ENCODE peak calls at places on chromosomes 1 and 21, in eight cellular contexts. R is AG04450, Z is NCI-H1694 treated with DMSO at 0.1 percent for 48 hours, Q is non-pigmented ciliary epithelial cell, L is T1000, K is iris pigment epithelial cell, F is AG08396, G is left lobe of liver. U is an unnamed sample.

GRCh38 chr21:42127164-42128125 is 56.3 kb downstream of the UMODL1 start:
- DNase-seq in R (no peak), Z (no peak), Q (no peak), L (no peak), K (no peak), F (no peak), G (no peak), U (no peak)

GRCh38 chr1:161071886-161072371 is 2.2 kb upstream of the ARHGAP30 start:
- DNase-seq in R (no peak), Z (no peak), Q (no peak), L (no peak), K (peak), F (peak), G (no peak), U (no peak)

GRCh38 chr21:45888361-45889009 is 93.1 kb upstream of the COL6A1 start:
- DNase-seq in R (no peak), Z (no peak), Q (no peak), L (no peak), K (no peak), F (no peak), G (no peak), U (no peak)

GRCh38 chr1:2983706-2984398 is 37.4 kb upstream of the ACTRT2 start:
- DNase-seq in R (no peak), Z (no peak), Q (no peak), L (no peak), K (no peak), F (no peak), G (no peak), U (no peak)

GRCh38 chr1:89425056-89425455 is 61.2 kb downstream of the GBP6 start:
- DNase-seq in R (no peak), Z (no peak), Q (no peak), L (no peak), K (no peak), F (no peak), G (no peak), U (no peak)

GRCh38 chr1:37752583-37753471 is 12.1 kb downstream of the EPHA10 start:
- DNase-seq in R (no peak), Z (peak), Q (no peak), L (no peak), K (peak), F (peak), G (no peak), U (no peak)

GRCh38 chr21:33020558-33021100 is 5.1 kb upstream of the OLIG2 start:
- DNase-seq in R (no peak), Z (no peak), Q (no peak), L (no peak), K (no peak), F (peak), G (peak), U (no peak)

GRCh38 chr1:219772265-219773036 is 155.9 kb downstream of the SLC30A10 start:
- DNase-seq in R (no peak), Z (no peak), Q (no peak), L (no peak), K (no peak), F (no peak), G (no peak), U (no peak)

GRCh38 chr1:4108341-4108740 is 208.3 kb upstream of the C1orf174 start:
- DNase-seq in R (no peak), Z (no peak), Q (no peak), L (no peak), K (no peak), F (no peak), G (no peak), U (no peak)

GRCh38 chr1:8422439-8423133 is 104.7 kb downstream of the SLC45A1 start:
- DNase-seq in R (no peak), Z (no peak), Q (no peak), L (no peak), K (no peak), F (no peak), G (no peak), U (no peak)

GRCh38 chr1:31487894-31488293 is 74.9 kb downstream of the SERINC2 start:
- DNase-seq in R (no peak), Z (no peak), Q (no peak), L (no peak), K (no peak), F (no peak), G (no peak), U (no peak)

GRCh38 chr1:160675641-160676410 is 29.0 kb upstream of the SLAMF1 start:
- DNase-seq in R (peak), Z (peak), Q (peak), L (no peak), K (peak), F (peak), G (peak), U (no peak)

GRCh38 chr1:247448107-247448778 is 9.7 kb downstream of the OR2B11 start:
- DNase-seq in R (no peak), Z (no peak), Q (peak), L (peak), K (peak), F (peak), G (no peak), U (peak)

GRCh38 chr21:25421327-25422028 is 185.8 kb downstream of the MRPL39 start:
- DNase-seq in R (peak), Z (peak), Q (peak), L (no peak), K (peak), F (peak), G (no peak), U (no peak)

GRCh38 chr1:24910751-24911650 is 19.1 kb downstream of the RUNX3 start:
- DNase-seq in R (no peak), Z (no peak), Q (peak), L (no peak), K (peak), F (peak), G (no peak), U (no peak)

GRCh38 chr1:16630661-16631247 is 17.4 kb upstream of the NBPF1 start:
- DNase-seq in R (no peak), Z (no peak), Q (no peak), L (no peak), K (no peak), F (peak), G (peak), U (no peak)

GRCh38 chr1:117826119-117826518 is 103.3 kb downstream of the GDAP2 start:
- DNase-seq in R (no peak), Z (no peak), Q (no peak), L (no peak), K (no peak), F (no peak), G (no peak), U (no peak)

GRCh38 chr1:1203561-1204424 is 2.6 kb downstream of the TNFRSF18 start:
- DNase-seq in R (no peak), Z (no peak), Q (no peak), L (no peak), K (no peak), F (no peak), G (no peak), U (no peak)

GRCh38 chr1:216830402-216830801 is 107.2 kb upstream of the ESRRG start:
- DNase-seq in R (no peak), Z (no peak), Q (no peak), L (no peak), K (no peak), F (no peak), G (no peak), U (no peak)